ENCODE peak calls at places on chromosomes 4 and X, in four cellular contexts. Z, C, L and E are unnamed samples.

GRCh38 chrX:43008356-43008755 is 230.4 kb upstream of the PPP1R2C start:
- DNase-seq in Z (no peak), L (no peak), C (no peak), E (no peak)

GRCh38 chrX:19544693-19545305 is 29.5 kb upstream of the MAP3K15 start:
- DNase-seq in C (peak; percentile 70), L (peak; percentile 58), Z (no peak), E (peak; percentile 27)

GRCh38 chr4:146379744-146380143 is 142.0 kb downstream of the SLC10A7 start:
- DNase-seq in C (peak; percentile 31), Z (no peak), L (peak; percentile 9), E (no peak)

GRCh38 chr4:26909369-26909768 is 48.7 kb downstream of the STIM2 start:
- DNase-seq in Z (no peak), L (no peak), C (peak; percentile 11), E (no peak)

GRCh38 chrX:95885074-95885473 is 799.6 kb upstream of the DIAPH2 start:
- DNase-seq in Z (no peak), C (no peak), L (peak; percentile 45), E (no peak)

GRCh38 chr4:156559346-156559745 is 412.3 kb downstream of the PDGFC start:
- DNase-seq in L (no peak), Z (no peak), C (peak; percentile 22), E (no peak)

GRCh38 chr4:109574443-109574850 is 14.4 kb downstream of the MCUB start:
- DNase-seq in C (no peak), Z (no peak), L (no peak), E (no peak)

GRCh38 chr4:48905363-48906015 is 1.1 kb downstream of the OCIAD2 start:
- DNase-seq in C (peak; percentile 61), L (peak; percentile 52), Z (no peak), E (no peak)

GRCh38 chr4:108492816-108493595 is 127.4 kb upstream of the RPL34 start:
- DNase-seq in Z (peak; percentile 75), C (peak; percentile 11), L (peak; percentile 42), E (no peak)

GRCh38 chrX:41720125-41720780 is 3.7 kb upstream of the GPR82 start:
- DNase-seq in L (peak; percentile 12), Z (no peak), C (peak; percentile 41), E (no peak)

GRCh38 chrX:46837543-46838481 is 969 bp downstream of the RP2 start:
- DNase-seq in C (peak; percentile 46), Z (no peak), L (peak; percentile 63), E (no peak)

GRCh38 chr4:36624030-36624429 is 342.6 kb downstream of the DTHD1 start:
- DNase-seq in C (no peak), L (no peak), Z (no peak), E (no peak)

GRCh38 chr4:36613999-36614398 is 332.6 kb downstream of the DTHD1 start:
- DNase-seq in Z (no peak), C (no peak), L (no peak), E (no peak)

GRCh38 chr4:36618102-36618501 is 336.7 kb downstream of the DTHD1 start:
- DNase-seq in Z (no peak), L (no peak), C (no peak), E (no peak)
- H2AFZ ChIP-seq in Z (no peak overlapping the region), L (no peak overlapping the region), C (no peak overlapping the region), E (no peak overlapping the region)

GRCh38 chr4:11189756-11190155 is 238.9 kb downstream of the HS3ST1 start:
- DNase-seq in L (no peak), Z (no peak), C (no peak), E (no peak)

GRCh38 chr4:11198516-11199305 is 230.0 kb downstream of the HS3ST1 start:
- DNase-seq in L (no peak), C (no peak), Z (no peak), E (no peak)

GRCh38 chr4:11197942-11198341 is 230.8 kb downstream of the HS3ST1 start:
- DNase-seq in L (no peak), C (no peak), Z (no peak), E (no peak)

DNA sequence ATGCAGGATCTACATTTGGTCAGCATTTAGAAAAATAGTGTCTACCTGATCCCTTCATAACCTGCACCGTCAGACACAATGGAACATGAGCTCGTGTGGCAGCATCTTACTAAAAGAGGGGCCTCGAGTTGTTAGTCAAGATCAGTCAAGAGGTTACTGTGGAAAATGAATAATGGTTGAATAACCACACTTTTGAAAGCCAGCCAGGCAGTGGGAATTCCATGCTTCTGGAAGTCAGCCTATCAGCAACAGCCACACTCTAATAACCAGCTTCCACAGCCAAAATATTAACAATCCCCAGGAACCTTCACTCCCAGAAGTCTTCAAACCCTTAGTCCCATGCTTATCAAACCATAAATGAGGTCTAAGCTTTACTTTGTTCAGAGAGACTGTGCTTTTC is 234.3 kb downstream of the HS3ST1 start:
- DNase-seq in Z (no peak), C (no peak), L (no peak), E (no peak)
- H4K8ac ChIP-seq in Z (no peak overlapping the region), C (no peak overlapping the region), L (no peak overlapping the region), E (no peak overlapping the region)

GRCh38 chr4:13208558-13209193 is 275.5 kb downstream of the RAB28 start:
- DNase-seq in Z (no peak), C (no peak), L (no peak), E (no peak)
- H2AFZ ChIP-seq in Z (no peak overlapping the region), C (no peak overlapping the region), L (no peak overlapping the region), E (no peak overlapping the region)

GRCh38 chr4:10164877-10165283 is 48.3 kb upstream of the WDR1 start:
- DNase-seq in C (peak; percentile 42), Z (peak; percentile 47), L (peak; percentile 16), E (peak; percentile 36)

GRCh38 chr4:10168151-10168550 is 51.6 kb upstream of the WDR1 start:
- DNase-seq in C (no peak), L (no peak), Z (no peak), E (no peak)

GRCh38 chr4:10169839-10170387 is 53.3 kb upstream of the WDR1 start:
- DNase-seq in L (no peak), Z (no peak), C (no peak), E (no peak)

GRCh38 chr4:10171055-10171454 is 54.5 kb upstream of the WDR1 start:
- DNase-seq in C (no peak), Z (no peak), L (no peak), E (no peak)

GRCh38 chr4:10167201-10167600 is 50.6 kb upstream of the WDR1 start:
- DNase-seq in C (no peak), L (no peak), Z (no peak), E (no peak)
- H4K8ac ChIP-seq in C (no peak overlapping the region), L (no peak overlapping the region), Z (no peak overlapping the region), E (no peak overlapping the region)

DNA sequence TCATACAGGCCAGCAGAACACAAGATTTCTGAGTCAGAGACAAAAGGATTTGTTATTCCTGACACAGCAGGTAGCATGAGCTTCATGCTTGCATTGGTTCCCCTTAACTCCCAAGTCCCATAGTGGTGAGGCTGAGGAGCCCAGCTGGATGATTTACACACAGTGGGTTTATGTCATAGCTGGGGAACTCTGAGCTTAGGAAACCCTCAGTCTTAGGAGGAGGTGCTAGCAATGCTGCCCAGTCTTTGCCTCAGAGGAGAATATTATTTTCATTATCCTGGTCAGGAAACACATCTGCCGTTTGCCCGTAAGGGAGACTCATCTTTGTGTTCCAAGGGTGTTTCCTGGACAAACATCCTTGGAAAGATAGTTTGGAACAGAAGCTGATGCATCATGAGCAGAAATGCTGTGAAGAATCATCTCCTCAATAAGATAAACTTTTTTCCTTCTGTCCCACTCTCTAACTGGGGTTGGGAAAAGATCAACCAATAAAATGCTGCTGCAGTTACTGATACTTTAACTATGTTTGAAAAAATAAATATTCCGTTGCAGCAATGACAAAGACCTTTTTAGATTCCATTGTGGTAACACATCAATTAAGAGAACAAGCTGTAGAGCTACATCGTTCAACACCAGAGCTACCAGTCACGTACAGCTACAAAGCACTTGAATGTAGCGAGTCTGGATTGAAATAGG is 146.8 kb downstream of the DCLK2 start:
- DNase-seq in C (peak; percentile 99), Z (no peak), L (peak; percentile 98), E (no peak)
- H2AFZ ChIP-seq in C (peak overlapping the region; percentile 0), Z (no peak overlapping the region), L (no peak overlapping the region), E (no peak overlapping the region)

GRCh38 chrX:69221239-69222102 is 56.2 kb upstream of the PJA1 start:
- DNase-seq in L (no peak), C (no peak), Z (peak; percentile 47), E (peak; percentile 48)
- H4K8ac ChIP-seq in L (peak overlapping the region; percentile 28), C (no peak overlapping the region), Z (no peak overlapping the region), E (no peak overlapping the region)